ENCODE peak calls at places on chromosomes 3 and 15, in seven cellular contexts. Q, O, N, V, C, U and P are unnamed samples.
A peak's percentile ranks its signal among the peaks of the same experiment; 100 is the strongest.

GRCh38 chr3:49794926-49795905 is 4.5 kb downstream of the CDHR4 start:
- DNase-seq in C (no peak), Q (no peak), U (no peak), N (no peak), O (no peak), V (no peak), P (no peak)

GRCh38 chr15:33524274-33524673 is 213.5 kb downstream of the RYR3 start:
- DNase-seq in C (no peak), U (no peak), Q (no peak), N (no peak), V (no peak), O (no peak), P (no peak)

GRCh38 chr3:177249203-177249602 is 51.9 kb upstream of the TBL1XR1 start:
- DNase-seq in Q (no peak), C (no peak), U (no peak), O (no peak), V (no peak), N (no peak), P (no peak)

GRCh38 chr15:42104095-42104891 is 9.9 kb upstream of the PLA2G4D start:
- DNase-seq in U (no peak), N (no peak), C (no peak), O (no peak), Q (no peak), V (no peak), P (no peak)

GRCh38 chr3:112463250-112463649 is 36.0 kb downstream of the BTLA start:
- DNase-seq in U (no peak), O (no peak), C (no peak), N (no peak), V (no peak), Q (peak; percentile 66), P (no peak)

GRCh38 chr3:123638936-123639680 is 54.3 kb upstream of the HACD2 start:
- DNase-seq in O (no peak), N (no peak), U (no peak), V (no peak), C (no peak), Q (no peak), P (no peak)

GRCh38 chr3:57068437-57069089 is 8.1 kb downstream of the SPATA12 start:
- DNase-seq in U (no peak), N (peak; percentile 91), O (peak; percentile 45), Q (peak; percentile 76), C (peak; percentile 82), V (peak; percentile 61), P (peak; percentile 87)

GRCh38 chr3:107796786-107797185 is 274.0 kb downstream of the BBX start:
- DNase-seq in O (no peak), Q (no peak), V (peak; percentile 69), U (no peak), N (no peak), C (peak; percentile 93), P (peak; percentile 70)

GRCh38 chr3:168248383-168249047 is 152.8 kb upstream of the GOLIM4 start:
- DNase-seq in C (peak; percentile 41), Q (peak; percentile 38), N (no peak), U (no peak), V (peak; percentile 47), O (peak; percentile 42), P (peak; percentile 63)

GRCh38 chr3:94307588-94307987 is 244.7 kb downstream of the NSUN3 start:
- DNase-seq in C (no peak), V (no peak), N (no peak), O (no peak), Q (no peak), U (no peak), P (no peak)

GRCh38 chr3:130088061-130088460 is 6.4 kb downstream of the ALG1L2 start:
- DNase-seq in C (no peak), Q (no peak), N (no peak), V (no peak), O (no peak), U (no peak), P (no peak)

GRCh38 chr15:48394172-48394571 is 62.9 kb downstream of the DUT start:
- DNase-seq in N (no peak), Q (no peak), C (no peak), O (no peak), V (no peak), U (no peak), P (no peak)

GRCh38 chr3:195151866-195152526 is 119.0 kb downstream of the XXYLT1 start:
- DNase-seq in O (no peak), Q (no peak), C (peak; percentile 80), V (peak; percentile 92), U (no peak), N (no peak), P (peak; percentile 71)

GRCh38 chr3:78839710-78840109 is 928.1 kb downstream of the ROBO1 start:
- DNase-seq in U (no peak), O (no peak), V (peak; percentile 57), C (no peak), Q (no peak), N (no peak), P (peak; percentile 8)

GRCh38 chr15:28914483-28915023 is 28.8 kb downstream of the APBA2 start:
- DNase-seq in Q (no peak), U (peak; percentile 34), N (no peak), V (no peak), C (no peak), O (no peak), P (no peak)

GRCh38 chr3:140395134-140396075 is 282.5 kb upstream of the TRIM42 start:
- DNase-seq in N (no peak), V (no peak), C (peak; percentile 29), O (no peak), U (no peak), Q (no peak), P (no peak)

GRCh38 chr3:149763565-149763964 is 11.3 kb upstream of the COMMD2 start:
- DNase-seq in C (no peak), V (no peak), U (no peak), Q (no peak), N (no peak), O (no peak), P (no peak)

GRCh38 chr3:43764471-43764870 is 73.7 kb downstream of the ABHD5 start:
- DNase-seq in V (no peak), U (no peak), N (no peak), C (no peak), Q (no peak), O (no peak), P (no peak)

GRCh38 chr3:140081836-140082331 is 146.9 kb downstream of the CLSTN2 start:
- DNase-seq in V (no peak), O (no peak), N (no peak), C (no peak), U (no peak), Q (no peak), P (no peak)

GRCh38 chr3:126456211-126456610 is 19.5 kb downstream of the ZXDC start:
- DNase-seq in N (peak; percentile 76), Q (no peak), O (no peak), U (peak; percentile 39), C (no peak), V (no peak), P (no peak)

DNA sequence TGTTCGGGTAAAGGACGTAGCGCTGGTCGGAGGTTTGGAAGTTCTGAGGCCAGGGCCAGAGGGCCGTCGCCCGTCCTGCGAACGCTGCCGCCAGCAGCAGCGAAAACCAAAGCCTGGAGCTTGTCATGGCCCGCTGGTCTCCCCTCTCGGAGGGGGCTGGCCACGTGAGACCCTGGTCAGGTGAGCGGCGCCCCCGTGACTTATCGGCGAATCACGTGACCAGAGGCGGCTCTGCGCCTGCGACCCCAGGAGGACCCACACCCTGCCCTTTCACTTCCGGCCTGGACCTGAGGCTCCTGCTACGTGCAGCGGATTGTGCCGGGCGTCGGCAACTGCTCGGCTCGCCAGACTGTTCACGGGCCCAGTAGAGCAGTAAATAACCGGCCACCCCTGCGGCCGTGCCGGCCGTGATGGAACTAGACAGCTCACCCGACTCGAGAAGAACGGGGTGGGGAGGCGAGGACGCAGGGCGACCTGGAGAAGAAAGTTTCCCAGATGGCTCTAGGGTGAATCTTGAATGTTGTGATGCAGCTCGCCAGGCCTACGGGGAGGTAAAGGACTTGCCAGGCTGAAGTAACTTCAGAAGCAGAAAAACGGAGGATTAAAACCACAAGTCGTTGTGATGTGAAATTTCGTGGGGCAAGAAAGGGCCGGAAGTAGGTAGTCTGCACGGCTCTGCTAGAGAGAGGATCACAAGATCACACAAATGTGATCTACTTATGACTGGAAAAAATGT is at the start of gene HEXA:
- DNase-seq in Q (peak; percentile 96), N (peak; percentile 99), V (peak; percentile 89), C (peak; percentile 98), U (peak; percentile 96), O (peak; percentile 96), P (peak; percentile 97)
- TF ChIP-seq CTCF in Q (no peak), N (no peak), V (no peak), C (no peak), U (no peak), O (no peak), P (no peak)

GRCh38 chr15:68677996-68678395 is 99.2 kb downstream of the CORO2B start:
- DNase-seq in V (no peak), N (peak; percentile 65), C (no peak), Q (no peak), U (no peak), O (no peak), P (no peak)

GRCh38 chr15:68676011-68676605 is 97.3 kb downstream of the CORO2B start:
- DNase-seq in Q (no peak), N (peak; percentile 75), C (no peak), V (no peak), O (no peak), U (no peak), P (no peak)

GRCh38 chr15:68678746-68679145 is 100.0 kb downstream of the CORO2B start:
- DNase-seq in O (no peak), Q (no peak), U (no peak), N (peak; percentile 61), C (no peak), V (no peak), P (no peak)

GRCh38 chr15:68674975-68675374 is 96.2 kb downstream of the CORO2B start:
- DNase-seq in N (peak; percentile 45), Q (no peak), C (peak; percentile 52), V (peak; percentile 26), O (no peak), U (no peak), P (no peak)

GRCh38 chr15:68676926-68677325 is 98.1 kb downstream of the CORO2B start:
- DNase-seq in U (no peak), O (no peak), Q (no peak), V (no peak), C (no peak), N (peak; percentile 79), P (no peak)
- H3K4me3 ChIP-seq in U (no peak overlapping the region), O (no peak overlapping the region), Q (no peak overlapping the region), V (no peak overlapping the region), C (no peak overlapping the region), N (no peak overlapping the region), P (no peak overlapping the region)

DNA sequence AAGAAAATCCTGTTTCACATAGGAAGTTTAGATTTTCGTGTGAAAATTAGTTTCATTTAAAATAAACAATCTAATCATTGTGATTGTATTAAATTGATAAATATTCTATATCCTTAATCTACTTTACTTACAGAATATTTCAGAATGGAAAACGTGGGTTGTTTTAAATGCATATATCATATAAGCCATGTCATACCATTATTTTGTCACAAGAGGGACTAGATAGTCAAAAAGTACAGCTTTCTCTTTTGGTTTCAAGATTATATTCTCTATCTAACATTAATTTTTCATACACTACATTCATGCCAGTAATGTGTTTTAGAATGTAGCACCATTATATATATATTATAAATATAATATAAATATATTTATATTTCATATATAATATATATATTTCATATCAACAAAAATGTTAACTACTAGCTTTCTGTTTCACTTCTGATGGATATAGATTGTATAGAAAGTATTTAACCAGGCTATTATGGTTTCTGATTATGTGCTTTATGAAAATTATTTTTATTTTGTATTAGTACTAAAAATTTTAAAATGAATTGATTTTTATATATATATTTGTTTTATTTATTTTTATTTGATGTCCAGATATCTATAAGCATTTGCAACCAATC is 45.3 kb downstream of the OSTN start:
- DNase-seq in V (peak; percentile 35), Q (no peak), U (no peak), O (no peak), C (peak; percentile 53), N (no peak), P (no peak)
- TF ChIP-seq CTCF in V (peak; percentile 59), Q (peak; percentile 35), U (peak; percentile 57), O (peak; percentile 32), C (peak; percentile 58), N (no peak), P (peak; percentile 41)

GRCh38 chr3:29441020-29441324 is 160.1 kb downstream of the RBMS3 start:
- DNase-seq in O (no peak), C (no peak), Q (no peak), V (no peak), N (no peak), U (no peak), P (no peak)
- H3K4me3 ChIP-seq in O (peak overlapping the region; percentile 19), C (no peak overlapping the region), Q (no peak overlapping the region), V (no peak overlapping the region), N (no peak overlapping the region), U (peak overlapping the region; percentile 35), P (no peak overlapping the region)